ENCODE peak calls at places on chromosome 17, in five cellular contexts. R, J, K, S and U are unnamed samples.

GRCh38 chr17:1562178-1562643 is 381 bp downstream of the PITPNA start:
- DNase-seq in R (no peak), J (peak; percentile 77), K (peak; percentile 30), S (no peak), U (no peak)

GRCh38 chr17:41413353-41413752 is 11.0 kb downstream of the KRT37 start:
- DNase-seq in R (no peak), J (no peak), K (no peak), S (no peak), U (no peak)

GRCh38 chr17:3594056-3594810 is 15.0 kb downstream of the TRPV1 start:
- DNase-seq in R (peak; percentile 52), J (no peak), K (no peak), S (no peak), U (no peak)

GRCh38 chr17:80005360-80006338 is 30.0 kb downstream of the TBC1D16 start:
- DNase-seq in R (peak; percentile 39), J (no peak), K (peak; percentile 95), S (peak; percentile 62), U (peak; percentile 61)

GRCh38 chr17:10286324-10286723 is 86.5 kb downstream of the MYH13 start:
- DNase-seq in R (no peak), J (no peak), K (no peak), S (no peak), U (no peak)

GRCh38 chr17:41695134-41695661 is 6.5 kb downstream of the EIF1 start:
- DNase-seq in R (no peak), J (no peak), K (no peak), S (peak; percentile 22), U (peak; percentile 10)

GRCh38 chr17:75487351-75488070 is 27.8 kb downstream of the CASKIN2 start:
- DNase-seq in R (no peak), J (peak; percentile 68), K (peak; percentile 79), S (peak; percentile 45), U (peak; percentile 66)

GRCh38 chr17:80895366-80895765 is 96.3 kb upstream of the CHMP6 start:
- DNase-seq in R (no peak), J (no peak), K (no peak), S (peak; percentile 24), U (no peak)

GRCh38 chr17:41863074-41863843 is 2.0 kb downstream of the KLHL11 start:
- DNase-seq in R (no peak), J (no peak), K (no peak), S (peak; percentile 30), U (peak; percentile 37)

GRCh38 chr17:81682565-81683207 is 911 bp downstream of the ARL16 start:
- DNase-seq in R (no peak), J (no peak), K (no peak), S (no peak), U (no peak)

GRCh38 chr17:72287586-72287985 is 166.8 kb downstream of the SOX9 start:
- DNase-seq in R (no peak), J (peak; percentile 53), K (no peak), S (no peak), U (no peak)

GRCh38 chr17:7629939-7630571 is at the start of gene SHBG:
- DNase-seq in R (no peak), J (no peak), K (no peak), S (no peak), U (no peak)